ENCODE peak calls at places on chromosome 12, in nine cellular contexts. Z is MM.1S, J is IMR-90, I is cardiac fibroblast, O is nephron progenitor cell, V is tibial artery, G is choroid plexus epithelial cell, K is GM06990, C is AG09309. A is an unnamed sample.

GRCh38 chr12:45878630-45879255 is 111.6 kb downstream of the SCAF11 start:
- DNase-seq in G (peak), J (peak), K (no peak), O (no peak), I (peak), C (no peak), Z (peak), V (no peak), A (no peak)

GRCh38 chr12:96876966-96877365 is 30.1 kb upstream of the NEDD1 start:
- DNase-seq in Z (no peak), J (peak), O (no peak), V (no peak), K (no peak), I (peak), C (no peak), G (no peak), A (no peak)

GRCh38 chr12:52319097-52319496 is 2.1 kb downstream of the KRT83 start:
- DNase-seq in I (no peak), J (no peak), O (no peak), K (no peak), C (no peak), V (no peak), G (peak), Z (peak), A (no peak)

GRCh38 chr12:62919827-62920226 is 15.1 kb downstream of the PPM1H start:
- DNase-seq in V (no peak), K (no peak), C (peak), J (peak), G (peak), I (peak), Z (no peak), O (no peak), A (no peak)

GRCh38 chr12:121279507-121279915 is 17.0 kb downstream of the CAMKK2 start:
- DNase-seq in V (peak), C (no peak), O (no peak), G (no peak), I (peak), J (peak), K (no peak), Z (no peak), A (no peak)

GRCh38 chr12:54042970-54043744 is 10.3 kb downstream of the HOXC5 start:
- DNase-seq in V (no peak), Z (no peak), O (no peak), I (no peak), J (no peak), G (no peak), C (no peak), K (no peak), A (no peak)

GRCh38 chr12:93563807-93564538 is 8.5 kb upstream of the SOCS2 start:
- DNase-seq in C (no peak), I (peak), J (peak), V (no peak), K (no peak), Z (peak), O (no peak), G (peak), A (peak)

GRCh38 chr12:8088574-8088973 is 6.5 kb downstream of the NECAP1 start:
- DNase-seq in J (no peak), O (no peak), G (no peak), V (no peak), I (no peak), C (no peak), Z (peak), K (peak), A (peak)

GRCh38 chr12:43151406-43152080 is 400.5 kb downstream of the ADAMTS20 start:
- DNase-seq in C (peak), Z (no peak), V (no peak), O (no peak), J (no peak), G (no peak), I (no peak), K (no peak), A (no peak)

GRCh38 chr12:47601071-47601470 is 104.8 kb downstream of the RPAP3 start:
- DNase-seq in Z (no peak), O (no peak), K (no peak), C (no peak), J (no peak), G (no peak), V (no peak), I (no peak), A (no peak)

GRCh38 chr12:69042970-69043369 is 110.0 kb upstream of the CPM start:
- DNase-seq in C (no peak), Z (no peak), G (peak), O (no peak), K (no peak), I (no peak), J (no peak), V (no peak), A (no peak)
- TF ChIP-seq CTCF in C (no peak), Z (no peak), G (no peak), O (no peak), K (no peak), I (no peak), J (no peak), V (no peak), A (no peak)

GRCh38 chr12:133202493-133203343 is 21.4 kb downstream of the ZNF268 start:
- DNase-seq in G (peak), V (no peak), O (no peak), K (no peak), C (no peak), Z (no peak), I (peak), J (no peak), A (no peak)

GRCh38 chr12:133203344-133204263 is 22.3 kb downstream of the ZNF268 start:
- DNase-seq in O (no peak), C (no peak), K (no peak), V (no peak), I (peak), G (peak), Z (no peak), J (peak), A (peak)

GRCh38 chr12:133206390-133206789 is 25.1 kb downstream of the ZNF268 start:
- DNase-seq in G (no peak), V (no peak), O (no peak), J (no peak), I (no peak), K (no peak), Z (no peak), C (no peak), A (no peak)

GRCh38 chr12:133204264-133204603 is 22.9 kb downstream of the ZNF268 start:
- DNase-seq in K (no peak), V (no peak), O (no peak), G (no peak), I (peak), C (no peak), Z (no peak), J (no peak), A (no peak)

DNA sequence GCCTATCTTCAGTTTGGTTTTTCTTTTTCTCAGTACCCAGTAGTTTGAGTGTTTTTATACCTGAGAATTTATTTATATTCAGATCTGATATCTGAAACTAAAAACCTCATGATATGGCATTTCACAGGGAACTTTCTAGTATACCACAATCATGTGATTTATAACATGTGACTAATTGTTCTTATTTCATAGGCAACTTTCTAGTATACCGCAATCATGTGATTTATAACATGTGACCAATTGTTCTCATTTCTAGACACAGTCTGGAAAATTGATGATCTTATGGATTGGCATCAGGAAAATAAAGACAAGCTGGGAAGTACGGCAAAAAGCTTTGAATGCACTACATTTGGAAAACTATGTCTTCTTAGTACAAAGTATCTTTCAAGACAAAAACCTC is 20.6 kb downstream of the ZNF268 start:
- DNase-seq in C (no peak), Z (no peak), J (no peak), I (no peak), K (no peak), O (no peak), V (no peak), G (no peak), A (no peak)
- TF ChIP-seq CTCF in C (no peak), Z (no peak), J (no peak), I (no peak), K (no peak), O (no peak), V (no peak), G (no peak), A (no peak)

GRCh38 chr12:104177663-104178501 is 37.7 kb upstream of the TXNRD1 start:
- DNase-seq in C (peak), J (peak), I (peak), K (no peak), G (peak), O (no peak), V (peak), Z (no peak), A (no peak)
- TF ChIP-seq CTCF in C (peak), J (peak), I (peak), K (peak), G (peak), O (no peak), V (peak), Z (no peak), A (peak)

DNA sequence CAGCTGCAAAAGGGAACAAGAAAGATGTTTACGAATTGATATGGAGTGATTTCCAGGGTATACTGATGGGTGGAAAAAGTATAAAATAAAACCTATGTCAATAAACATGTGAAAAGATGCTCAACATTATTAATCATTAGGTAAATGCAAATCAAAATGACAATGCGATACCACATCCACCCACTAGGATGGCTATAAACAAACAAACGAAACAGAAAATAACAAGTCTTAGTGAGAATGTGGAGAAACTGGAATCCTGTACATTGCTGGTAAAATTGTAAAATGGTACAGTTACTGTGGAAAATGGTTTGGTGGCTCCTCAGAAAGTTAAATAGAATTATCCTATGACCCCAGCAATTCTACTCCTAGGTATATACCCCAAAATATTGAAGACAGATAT is 9.5 kb upstream of the BEST3 start:
- DNase-seq in J (no peak), I (no peak), Z (peak), C (no peak), G (no peak), O (no peak), V (no peak), K (no peak), A (no peak)
- TF ChIP-seq CTCF in J (no peak), I (no peak), Z (peak), C (no peak), G (no peak), O (peak), V (no peak), K (no peak), A (no peak)

DNA sequence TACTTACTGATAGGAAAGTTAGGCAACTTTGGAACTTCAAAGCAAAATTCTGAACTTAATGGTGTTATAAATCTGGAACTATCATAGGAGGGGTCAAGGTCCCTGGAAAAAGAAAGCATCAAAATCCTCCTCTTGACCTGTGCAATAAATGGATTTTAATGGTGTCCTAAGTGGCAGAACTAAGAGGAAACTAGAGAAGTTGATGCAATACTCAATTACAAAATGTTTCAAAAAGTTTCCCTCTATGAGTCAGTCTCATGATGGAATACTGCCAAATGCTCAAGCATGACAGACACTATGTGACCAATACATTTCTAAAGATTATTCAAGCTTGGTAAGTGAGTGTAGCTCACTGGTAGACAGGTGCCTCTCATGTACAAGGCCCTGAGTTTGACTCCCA is 47.7 kb upstream of the ERGIC2 start:
- DNase-seq in K (peak), G (peak), V (no peak), Z (no peak), J (peak), C (peak), O (no peak), I (peak), A (peak)
- TF ChIP-seq CTCF in K (no peak), G (no peak), V (no peak), Z (no peak), J (no peak), C (no peak), O (no peak), I (no peak), A (no peak)

GRCh38 chr12:2273288-2273687 is 220.5 kb downstream of the CACNA1C start:
- DNase-seq in C (no peak), O (no peak), V (peak), I (peak), K (no peak), J (peak), G (peak), Z (no peak), A (no peak)
- TF ChIP-seq CTCF in C (peak), O (no peak), V (peak), I (peak), K (no peak), J (peak), G (peak), Z (no peak), A (no peak)

A was measured in GM12865.